ENCODE peak calls at places on chromosomes 12 and 14, in four cellular contexts. U is PC-3, D is BE2C, H is ovary. C is an unnamed sample.

GRCh38 chr14:57865066-57865449 is 834 bp downstream of the SLC35F4 start:
- DNase-seq in H (no peak), U (no peak), D (no peak), C (no peak)

GRCh38 chr12:124655317-124656213 is 88.2 kb upstream of the NCOR2 start:
- DNase-seq in H (peak; percentile 91), D (peak; percentile 72), U (no peak), C (peak; percentile 91)

GRCh38 chr12:31729728-31730127 is 907 bp upstream of the AMN1 start:
- DNase-seq in H (no peak), D (no peak), U (no peak), C (no peak)

GRCh38 chr12:70794131-70794530 is 126.4 kb downstream of the PTPRR start:
- DNase-seq in H (no peak), U (peak; percentile 67), D (no peak), C (no peak)

GRCh38 chr14:65225299-65226159 is 123.2 kb upstream of the MAX start:
- DNase-seq in U (no peak), H (no peak), D (no peak), C (no peak)

GRCh38 chr12:6430124-6430989 is 14.4 kb upstream of the CD27 start:
- DNase-seq in D (peak; percentile 36), H (peak; percentile 77), U (peak; percentile 94), C (peak; percentile 97)

GRCh38 chr12:92129609-92130008 is 16.0 kb downstream of the BTG1 start:
- DNase-seq in H (no peak), D (no peak), U (no peak), C (no peak)

GRCh38 chr12:58765653-58766554 is 154.4 kb downstream of the LRIG3 start:
- DNase-seq in D (no peak), H (no peak), U (peak; percentile 38), C (no peak)

GRCh38 chr12:12616512-12617275 is 5.0 kb downstream of the CREBL2 start:
- DNase-seq in D (no peak), H (no peak), U (peak; percentile 1), C (no peak)

GRCh38 chr14:92679246-92679645 is 69.2 kb downstream of the LGMN start:
- DNase-seq in H (no peak), U (no peak), D (no peak), C (no peak)

GRCh38 chr12:75378354-75378753 is 12.5 kb upstream of the GLIPR1L2 start:
- DNase-seq in D (no peak), H (no peak), U (no peak), C (no peak)

GRCh38 chr12:122793685-122794106 is 19.3 kb downstream of the CCDC62 start:
- DNase-seq in U (peak; percentile 76), H (no peak), D (no peak), C (peak; percentile 34)

GRCh38 chr14:74048291-74048690 is 29.1 kb downstream of the BBOF1 start:
- DNase-seq in D (no peak), H (no peak), U (peak; percentile 78), C (no peak)

GRCh38 chr12:5309654-5310053 is 122.3 kb upstream of the NTF3 start:
- DNase-seq in D (peak; percentile 9), U (no peak), H (no peak), C (no peak)

GRCh38 chr14:72892879-72893635 is 844 bp downstream of the DPF3 start:
- DNase-seq in D (peak; percentile 50), U (peak; percentile 38), H (peak; percentile 61), C (no peak)

GRCh38 chr12:75483411-75483810 is 2.9 kb downstream of the GLIPR1 start:
- DNase-seq in U (no peak), D (no peak), H (no peak), C (peak; percentile 37)

GRCh38 chr12:45969084-45969483 is 21.3 kb downstream of the SCAF11 start:
- DNase-seq in H (no peak), D (no peak), U (no peak), C (peak; percentile 5)

GRCh38 chr12:67091204-67091603 is 178.0 kb upstream of the CAND1 start:
- DNase-seq in D (no peak), U (no peak), H (no peak), C (no peak)

GRCh38 chr12:6110006-6110405 is 14.5 kb downstream of the VWF start:
- DNase-seq in D (no peak), U (peak; percentile 14), H (no peak), C (no peak)

GRCh38 chr12:14554281-14555008 is 13.2 kb downstream of the PLBD1 start:
- DNase-seq in D (peak; percentile 32), H (no peak), U (peak; percentile 59), C (no peak)

GRCh38 chr12:114784526-114784925 is 100.6 kb upstream of the TBX3 start:
- DNase-seq in U (no peak), D (no peak), H (no peak), C (no peak)

GRCh38 chr14:74620497-74620921 is 8.5 kb upstream of the LTBP2 start:
- DNase-seq in H (no peak), D (no peak), U (peak; percentile 93), C (peak; percentile 98)

GRCh38 chr12:108148521-108149074 is 19.5 kb downstream of the WSCD2 start:
- DNase-seq in D (no peak), U (no peak), H (no peak), C (no peak)

GRCh38 chr14:73833530-73834257 is 17.9 kb upstream of the PTGR2 start:
- DNase-seq in H (no peak), U (no peak), D (no peak), C (peak; percentile 56)

GRCh38 chr12:32476446-32476845 is 77.1 kb downstream of the FGD4 start:
- DNase-seq in U (no peak), H (no peak), D (peak; percentile 20), C (peak; percentile 41)

GRCh38 chr12:130873825-130874224 is 2.0 kb downstream of the RAN start:
- DNase-seq in D (no peak), H (no peak), U (no peak), C (no peak)
- H3K4me3 ChIP-seq in D (peak overlapping the region; percentile 100), H (no peak overlapping the region), U (peak overlapping the region; percentile 79), C (peak overlapping the region; percentile 96)

GRCh38 chr12:1591029-1591428 is 3.4 kb downstream of the FBXL14 start:
- DNase-seq in D (no peak), H (no peak), U (peak; percentile 59), C (peak; percentile 31)
- TF ChIP-seq CTCF in D (no peak), H (no peak), U (peak; percentile 20), C (no peak)

GRCh38 chr12:48981757-48982157 is 3.6 kb downstream of the WNT1 start:
- DNase-seq in U (no peak), D (no peak), H (no peak), C (no peak)
- H3K4me3 ChIP-seq in U (no peak overlapping the region), D (no peak overlapping the region), H (no peak overlapping the region), C (no peak overlapping the region)

GRCh38 chr12:116867523-116867922 is 13.7 kb downstream of the HRK start:
- DNase-seq in D (no peak), U (no peak), H (no peak), C (no peak)

GRCh38 chr12:116860281-116860680 is 21.0 kb downstream of the HRK start:
- DNase-seq in H (no peak), U (no peak), D (no peak), C (no peak)

GRCh38 chr12:116864371-116865160 is 16.7 kb downstream of the HRK start:
- DNase-seq in U (peak; percentile 92), D (no peak), H (no peak), C (peak; percentile 77)

GRCh38 chr12:116861331-116861730 is 19.9 kb downstream of the HRK start:
- DNase-seq in H (peak; percentile 58), U (peak; percentile 54), D (peak; percentile 77), C (peak; percentile 77)

DNA sequence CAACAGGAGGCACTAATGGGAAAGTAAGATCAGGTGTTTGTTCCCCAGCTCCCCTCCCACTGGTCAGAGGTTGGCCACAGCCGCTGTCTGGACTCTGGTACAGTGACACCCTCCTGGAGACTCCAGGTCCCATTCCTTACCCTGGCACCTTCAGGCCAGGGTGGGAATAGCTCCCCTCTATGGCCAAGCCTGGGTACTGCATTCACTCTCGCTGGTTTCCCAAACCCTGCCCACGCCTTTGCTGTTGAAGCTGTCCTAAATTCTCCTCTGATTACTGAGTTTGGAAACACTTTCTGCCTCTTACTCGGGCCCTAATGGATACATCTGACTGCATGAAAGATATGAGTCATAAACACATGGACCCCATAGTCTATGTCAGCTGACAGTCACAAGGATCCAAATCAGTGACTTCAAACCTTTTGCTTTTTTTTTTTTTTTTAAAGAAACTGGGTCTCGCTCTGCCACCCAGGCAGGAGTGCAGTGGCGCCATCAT is 17.9 kb downstream of the HRK start:
- DNase-seq in H (no peak), U (peak; percentile 54), D (peak; percentile 23), C (peak; percentile 26)
- TF ChIP-seq CTCF in H (no peak), U (peak; percentile 87), D (peak; percentile 78), C (peak; percentile 69)

GRCh38 chr12:65960820-65961691 is 136.8 kb downstream of the HMGA2 start:
- DNase-seq in U (no peak), D (no peak), H (no peak), C (no peak)

GRCh38 chr12:65959452-65959851 is 135.2 kb downstream of the HMGA2 start:
- DNase-seq in D (no peak), U (no peak), H (no peak), C (no peak)

GRCh38 chr12:65962921-65963883 is 138.9 kb downstream of the HMGA2 start:
- DNase-seq in H (peak; percentile 26), U (no peak), D (peak; percentile 17), C (no peak)

GRCh38 chr12:65958456-65958855 is 134.2 kb downstream of the HMGA2 start:
- DNase-seq in D (no peak), H (no peak), U (peak; percentile 93), C (no peak)

DNA sequence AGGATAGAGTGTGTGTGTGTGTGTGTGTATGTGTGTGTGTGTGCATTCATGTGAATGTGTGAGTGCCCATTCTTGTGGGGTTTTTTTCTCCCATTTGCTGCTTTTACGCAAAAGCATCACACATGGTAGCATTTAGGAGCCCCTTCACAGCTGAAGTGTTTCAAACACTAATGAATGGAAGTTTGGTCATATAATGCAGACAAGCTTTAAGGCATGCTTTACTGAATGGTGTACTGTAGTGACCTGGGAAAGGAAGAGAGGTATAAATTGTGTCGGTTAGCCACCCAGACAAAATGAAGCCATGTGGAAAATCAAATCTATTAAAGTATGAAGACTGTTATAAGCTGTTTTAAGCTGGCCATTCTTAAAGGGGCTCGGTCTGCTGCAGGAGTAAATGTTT is 137.4 kb downstream of the HMGA2 start:
- DNase-seq in H (no peak), U (no peak), D (no peak), C (no peak)
- H3K4me3 ChIP-seq in H (no peak overlapping the region), U (no peak overlapping the region), D (no peak overlapping the region), C (no peak overlapping the region)

C was measured in foreskin fibroblast.